ENCODE peak calls at places on chromosomes 5 and 9, in eight cellular contexts. Q is GOT3; R is type B pancreatic cell; U is psoas muscle; K is activated effector memory CD4-positive, alpha-beta T cell treated with anti-CD3 and anti-CD28 coated beads, Interleukin-2, amount 50 U/mL, for 16 hours; C is aorta; I is anterior cingulate cortex; B is A549. F is an unnamed sample.
A peak's percentile ranks its signal among the peaks of the same experiment; 100 is the strongest.

GRCh38 chr9:121367651-121368510 is 2.2 kb downstream of the STOM start:
- DNase-seq in Q (no peak), R (no peak), U (no peak), K (no peak), C (no peak), I (no peak), B (no peak), F (no peak)

GRCh38 chr5:36876965-36877666 is 547 bp downstream of the NIPBL start:
- DNase-seq in Q (peak; percentile 17), R (peak; percentile 80), U (peak; percentile 68), K (peak; percentile 86), C (peak; percentile 78), I (peak; percentile 54), B (peak; percentile 36), F (peak; percentile 72)

GRCh38 chr5:139734517-139734916 is 61.1 kb upstream of the PSD2 start:
- DNase-seq in Q (no peak), R (no peak), U (no peak), K (no peak), C (no peak), I (no peak), B (no peak), F (no peak)

GRCh38 chr9:86099695-86100364 is 472 bp upstream of the GOLM1 start:
- DNase-seq in Q (no peak), R (no peak), U (peak; percentile 26), K (no peak), C (peak; percentile 67), I (no peak), B (peak; percentile 77), F (peak; percentile 57)

GRCh38 chr9:81623778-81624177 is 65.6 kb downstream of the TLE1 start:
- DNase-seq in Q (no peak), R (no peak), U (no peak), K (no peak), C (no peak), I (no peak), B (no peak), F (no peak)

GRCh38 chr5:174601937-174602336 is 122.4 kb upstream of the MSX2 start:
- DNase-seq in Q (no peak), R (no peak), U (no peak), K (no peak), C (no peak), I (no peak), B (no peak), F (no peak)

GRCh38 chr9:81832571-81833285 is 95.5 kb upstream of the SPATA31D4 start:
- DNase-seq in Q (no peak), R (no peak), U (no peak), K (no peak), C (no peak), I (no peak), B (no peak), F (no peak)

GRCh38 chr9:92607773-92608172 is 62.2 kb downstream of the IPPK start:
- DNase-seq in Q (no peak), R (no peak), U (no peak), K (no peak), C (peak; percentile 61), I (no peak), B (no peak), F (no peak)

GRCh38 chr5:60323596-60323995 is 376.4 kb downstream of the DEPDC1B start:
- DNase-seq in Q (no peak), R (no peak), U (no peak), K (no peak), C (no peak), I (no peak), B (no peak), F (no peak)

GRCh38 chr9:128081052-128081451 is 13.0 kb downstream of the SLC25A25 start:
- DNase-seq in Q (no peak), R (no peak), U (no peak), K (no peak), C (no peak), I (no peak), B (no peak), F (no peak)

GRCh38 chr9:73515216-73515615 is 363.6 kb downstream of the ANXA1 start:
- DNase-seq in Q (no peak), R (no peak), U (no peak), K (no peak), C (no peak), I (no peak), B (no peak), F (no peak)

GRCh38 chr9:131608469-131609115 is 63.3 kb downstream of the PRRT1B start:
- DNase-seq in Q (no peak), R (no peak), U (peak; percentile 66), K (no peak), C (peak; percentile 85), I (peak; percentile 44), B (peak; percentile 81), F (no peak)

GRCh38 chr5:144265643-144266042 is 95.0 kb downstream of the KCTD16 start:
- DNase-seq in Q (no peak), R (no peak), U (no peak), K (no peak), C (no peak), I (no peak), B (no peak), F (no peak)

GRCh38 chr5:143094087-143094511 is 309.4 kb downstream of the NR3C1 start:
- DNase-seq in Q (no peak), R (no peak), U (no peak), K (no peak), C (no peak), I (no peak), B (no peak), F (no peak)

GRCh38 chr9:121857941-121858340 is 206.5 kb downstream of the DAB2IP start:
- DNase-seq in Q (no peak), R (no peak), U (no peak), K (no peak), C (no peak), I (no peak), B (no peak), F (no peak)

GRCh38 chr5:116543501-116543900 is 31.1 kb downstream of the SEMA6A start:
- DNase-seq in Q (no peak), R (no peak), U (no peak), K (no peak), C (no peak), I (no peak), B (no peak), F (no peak)

GRCh38 chr5:94545870-94546625 is 72.4 kb downstream of the KIAA0825 start:
- DNase-seq in Q (no peak), R (no peak), U (no peak), K (no peak), C (peak; percentile 71), I (no peak), B (no peak), F (no peak)

GRCh38 chr9:110029422-110029814 is 178.5 kb downstream of the C9orf152 start:
- DNase-seq in Q (no peak), R (no peak), U (no peak), K (no peak), C (no peak), I (no peak), B (peak; percentile 23), F (no peak)

GRCh38 chr5:11240293-11241190 is 479.5 kb upstream of the DAP start:
- DNase-seq in Q (no peak), R (no peak), U (no peak), K (no peak), C (no peak), I (no peak), B (no peak), F (no peak)

GRCh38 chr9:129558551-129559505 is 62.1 kb downstream of the C9orf50 start:
- DNase-seq in Q (no peak), R (no peak), U (no peak), K (no peak), C (no peak), I (no peak), B (peak; percentile 41), F (no peak)

GRCh38 chr5:160310140-160310909 is 2.0 kb downstream of the CCNJL start:
- DNase-seq in Q (no peak), R (no peak), U (no peak), K (no peak), C (no peak), I (no peak), B (no peak), F (no peak)

GRCh38 chr5:143506881-143507552 is 103.5 kb upstream of the NR3C1 start:
- DNase-seq in Q (peak; percentile 17), R (no peak), U (no peak), K (no peak), C (no peak), I (no peak), B (peak; percentile 65), F (no peak)

F was measured in HAP-1.